ENCODE peak calls at places on chromosomes 12 and 14, in seven cellular contexts. One of them, this sample, is unnamed. For H3K36me3, the result is how much of the 10 kb centered on the place peaks cover.

GRCh38 chr12:90008277-90008676 is 299.6 kb upstream of the ATP2B1 start:
- DNase-seq in cardiac muscle cell: no peak
- DNase-seq in pancreas: no peak
- DNase-seq in CD4-positive, CD25-positive, alpha-beta regulatory T cell: no peak
- DNase-seq in MG63: no peak
- DNase-seq in PC-9: no peak
- DNase-seq in right lobe of liver: no peak
- DNase-seq in this sample: no peak

GRCh38 chr14:26595922-26596721 is 1.7 kb downstream of the NOVA1 start:
- DNase-seq in cardiac muscle cell: no peak
- DNase-seq in pancreas: no peak
- DNase-seq in CD4-positive, CD25-positive, alpha-beta regulatory T cell: no peak
- DNase-seq in MG63: no peak
- DNase-seq in PC-9: no peak
- DNase-seq in right lobe of liver: no peak
- DNase-seq in this sample: no peak

GRCh38 chr12:106919910-106920544 is 35.7 kb upstream of the TMEM263 start:
- DNase-seq in cardiac muscle cell: peak
- DNase-seq in pancreas: no peak
- DNase-seq in CD4-positive, CD25-positive, alpha-beta regulatory T cell: peak
- DNase-seq in MG63: no peak
- DNase-seq in PC-9: no peak
- DNase-seq in right lobe of liver: no peak
- DNase-seq in this sample: peak

GRCh38 chr14:49303952-49304516 is 282.1 kb downstream of the RPS29 start:
- DNase-seq in cardiac muscle cell: peak
- DNase-seq in pancreas: no peak
- DNase-seq in CD4-positive, CD25-positive, alpha-beta regulatory T cell: peak
- DNase-seq in MG63: peak
- DNase-seq in PC-9: peak
- DNase-seq in right lobe of liver: no peak
- DNase-seq in this sample: peak

GRCh38 chr14:92443167-92443566 is 70.4 kb upstream of the RIN3 start:
- DNase-seq in cardiac muscle cell: no peak
- DNase-seq in pancreas: no peak
- DNase-seq in CD4-positive, CD25-positive, alpha-beta regulatory T cell: no peak
- DNase-seq in MG63: no peak
- DNase-seq in PC-9: no peak
- DNase-seq in right lobe of liver: no peak
- DNase-seq in this sample: no peak

GRCh38 chr14:77320238-77320935 is at the start of gene POMT2:
- DNase-seq in cardiac muscle cell: peak
- DNase-seq in pancreas: peak
- DNase-seq in CD4-positive, CD25-positive, alpha-beta regulatory T cell: peak
- DNase-seq in MG63: peak
- DNase-seq in PC-9: peak
- DNase-seq in right lobe of liver: peak
- DNase-seq in this sample: peak

GRCh38 chr14:81618695-81619094 is 85.0 kb upstream of the SEL1L start:
- DNase-seq in cardiac muscle cell: no peak
- DNase-seq in pancreas: peak
- DNase-seq in CD4-positive, CD25-positive, alpha-beta regulatory T cell: no peak
- DNase-seq in MG63: no peak
- DNase-seq in PC-9: no peak
- DNase-seq in right lobe of liver: no peak
- DNase-seq in this sample: no peak

GRCh38 chr14:66074546-66074945 is 411.6 kb upstream of the CCDC196 start:
- DNase-seq in cardiac muscle cell: no peak
- DNase-seq in pancreas: no peak
- DNase-seq in CD4-positive, CD25-positive, alpha-beta regulatory T cell: no peak
- DNase-seq in MG63: no peak
- DNase-seq in PC-9: no peak
- DNase-seq in right lobe of liver: no peak
- DNase-seq in this sample: no peak

GRCh38 chr12:116650585-116650984 is 87.3 kb downstream of the SPRING1 start:
- DNase-seq in cardiac muscle cell: no peak
- DNase-seq in pancreas: no peak
- DNase-seq in CD4-positive, CD25-positive, alpha-beta regulatory T cell: no peak
- DNase-seq in MG63: no peak
- DNase-seq in PC-9: no peak
- DNase-seq in right lobe of liver: no peak
- DNase-seq in this sample: peak

GRCh38 chr14:52077261-52077984 is 8.6 kb upstream of the NID2 start:
- DNase-seq in cardiac muscle cell: no peak
- DNase-seq in pancreas: no peak
- DNase-seq in CD4-positive, CD25-positive, alpha-beta regulatory T cell: no peak
- DNase-seq in MG63: no peak
- DNase-seq in PC-9: no peak
- DNase-seq in right lobe of liver: no peak
- DNase-seq in this sample: peak

GRCh38 chr12:132488127-132489077 is 1.5 kb upstream of the FBRSL1 start:
- DNase-seq in cardiac muscle cell: no peak
- DNase-seq in pancreas: no peak
- DNase-seq in CD4-positive, CD25-positive, alpha-beta regulatory T cell: peak
- DNase-seq in MG63: no peak
- DNase-seq in PC-9: no peak
- DNase-seq in right lobe of liver: peak
- DNase-seq in this sample: no peak

GRCh38 chr12:108838194-108839010 is 19.0 kb downstream of the SSH1 start:
- DNase-seq in cardiac muscle cell: peak
- DNase-seq in pancreas: peak
- DNase-seq in CD4-positive, CD25-positive, alpha-beta regulatory T cell: peak
- DNase-seq in MG63: peak
- DNase-seq in PC-9: peak
- DNase-seq in right lobe of liver: peak
- DNase-seq in this sample: peak

GRCh38 chr14:91890291-91890749 is 23.0 kb upstream of the TC2N start:
- DNase-seq in cardiac muscle cell: no peak
- DNase-seq in pancreas: peak
- DNase-seq in CD4-positive, CD25-positive, alpha-beta regulatory T cell: no peak
- DNase-seq in MG63: no peak
- DNase-seq in PC-9: no peak
- DNase-seq in right lobe of liver: no peak
- DNase-seq in this sample: no peak

GRCh38 chr14:32560213-32560857 is 231.2 kb downstream of the AKAP6 start:
- DNase-seq in cardiac muscle cell: peak
- DNase-seq in pancreas: no peak
- DNase-seq in CD4-positive, CD25-positive, alpha-beta regulatory T cell: peak
- DNase-seq in MG63: peak
- DNase-seq in PC-9: peak
- DNase-seq in right lobe of liver: no peak
- DNase-seq in this sample: peak

GRCh38 chr12:17304503-17305347 is 698.8 kb upstream of the LMO3 start:
- DNase-seq in cardiac muscle cell: no peak
- DNase-seq in pancreas: no peak
- DNase-seq in CD4-positive, CD25-positive, alpha-beta regulatory T cell: no peak
- DNase-seq in MG63: no peak
- DNase-seq in PC-9: no peak
- DNase-seq in right lobe of liver: no peak
- DNase-seq in this sample: no peak

GRCh38 chr14:98633380-98633779 is 638.6 kb downstream of the BCL11B start:
- DNase-seq in cardiac muscle cell: peak
- DNase-seq in pancreas: peak
- DNase-seq in CD4-positive, CD25-positive, alpha-beta regulatory T cell: no peak
- DNase-seq in MG63: no peak
- DNase-seq in PC-9: no peak
- DNase-seq in right lobe of liver: no peak
- DNase-seq in this sample: no peak

DNA sequence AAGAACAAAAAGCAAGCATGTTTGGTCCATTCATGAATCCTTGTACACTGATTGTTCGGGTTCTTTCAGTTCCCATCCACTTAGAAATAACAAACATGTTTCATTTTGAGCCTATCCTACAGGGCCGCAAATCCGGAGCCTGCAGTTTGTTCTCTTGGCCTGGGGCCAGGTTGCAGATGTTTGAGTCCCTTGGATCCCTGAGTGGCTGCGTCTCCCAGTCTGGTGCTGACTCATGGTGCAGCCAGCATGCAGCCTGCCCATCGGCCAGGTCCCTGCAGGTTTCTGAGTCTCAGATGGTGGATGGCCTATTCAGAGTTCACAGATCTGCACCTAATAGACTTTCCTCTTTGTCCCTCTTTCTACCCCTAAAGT is 1.9 kb upstream of the DYNC1H1 start:
- DNase-seq in cardiac muscle cell: no peak
- DNase-seq in pancreas: peak
- DNase-seq in CD4-positive, CD25-positive, alpha-beta regulatory T cell: no peak
- DNase-seq in MG63: peak
- DNase-seq in PC-9: peak
- DNase-seq in right lobe of liver: no peak
- DNase-seq in this sample: peak
- H3K4me3 ChIP-seq in cardiac muscle cell: no peak
- H3K4me3 ChIP-seq in pancreas: no peak
- H3K4me3 ChIP-seq in CD4-positive, CD25-positive, alpha-beta regulatory T cell: no peak
- H3K4me3 ChIP-seq in MG63: no peak
- H3K4me3 ChIP-seq in PC-9: no peak
- H3K4me3 ChIP-seq in right lobe of liver: no peak
- H3K4me3 ChIP-seq in this sample: no peak

DNA sequence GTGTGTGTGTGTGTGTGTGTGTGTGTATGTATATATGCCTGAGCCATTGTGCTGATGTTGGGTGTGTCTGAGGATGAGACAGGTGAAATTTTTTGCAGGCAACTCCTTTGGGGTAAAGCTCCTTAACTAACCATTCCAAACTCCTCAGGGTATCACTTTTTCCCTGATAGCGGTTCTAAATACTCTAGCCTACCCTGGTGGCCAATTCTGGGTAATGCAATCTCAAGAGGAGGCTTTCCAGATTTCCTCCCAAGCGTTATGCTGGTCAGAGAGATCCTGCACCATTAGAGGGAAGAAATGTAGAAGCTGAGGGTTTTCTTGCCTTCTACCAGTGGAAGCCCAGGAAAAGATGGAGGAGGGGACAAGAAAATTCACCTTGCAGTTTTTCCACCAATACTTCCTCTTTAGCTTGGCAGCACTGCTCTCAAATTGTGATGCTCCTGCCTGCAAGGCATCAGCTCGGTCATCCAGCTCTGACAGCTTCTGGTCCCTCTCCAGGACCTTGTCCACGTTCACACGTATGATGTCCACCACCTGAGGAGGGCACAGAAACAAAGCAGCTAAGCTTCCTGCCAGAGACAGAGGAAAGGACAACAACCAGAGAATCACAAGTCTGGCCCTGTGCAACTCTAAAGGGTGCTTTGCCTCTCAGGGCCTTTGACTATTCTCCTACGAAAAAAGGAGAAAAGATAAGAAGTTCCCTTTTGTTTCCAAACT is 4.9 kb downstream of the VAMP1 start:
- DNase-seq in cardiac muscle cell: peak
- DNase-seq in pancreas: no peak
- DNase-seq in CD4-positive, CD25-positive, alpha-beta regulatory T cell: peak
- DNase-seq in MG63: no peak
- DNase-seq in PC-9: peak
- DNase-seq in right lobe of liver: no peak
- DNase-seq in this sample: peak
- H3K36me3 ChIP-seq in cardiac muscle cell: under half
- H3K36me3 ChIP-seq in pancreas: under half
- H3K36me3 ChIP-seq in CD4-positive, CD25-positive, alpha-beta regulatory T cell: under half
- H3K36me3 ChIP-seq in MG63: under half
- H3K36me3 ChIP-seq in PC-9: under half
- H3K36me3 ChIP-seq in right lobe of liver: half or more
- H3K36me3 ChIP-seq in this sample: under half

DNA sequence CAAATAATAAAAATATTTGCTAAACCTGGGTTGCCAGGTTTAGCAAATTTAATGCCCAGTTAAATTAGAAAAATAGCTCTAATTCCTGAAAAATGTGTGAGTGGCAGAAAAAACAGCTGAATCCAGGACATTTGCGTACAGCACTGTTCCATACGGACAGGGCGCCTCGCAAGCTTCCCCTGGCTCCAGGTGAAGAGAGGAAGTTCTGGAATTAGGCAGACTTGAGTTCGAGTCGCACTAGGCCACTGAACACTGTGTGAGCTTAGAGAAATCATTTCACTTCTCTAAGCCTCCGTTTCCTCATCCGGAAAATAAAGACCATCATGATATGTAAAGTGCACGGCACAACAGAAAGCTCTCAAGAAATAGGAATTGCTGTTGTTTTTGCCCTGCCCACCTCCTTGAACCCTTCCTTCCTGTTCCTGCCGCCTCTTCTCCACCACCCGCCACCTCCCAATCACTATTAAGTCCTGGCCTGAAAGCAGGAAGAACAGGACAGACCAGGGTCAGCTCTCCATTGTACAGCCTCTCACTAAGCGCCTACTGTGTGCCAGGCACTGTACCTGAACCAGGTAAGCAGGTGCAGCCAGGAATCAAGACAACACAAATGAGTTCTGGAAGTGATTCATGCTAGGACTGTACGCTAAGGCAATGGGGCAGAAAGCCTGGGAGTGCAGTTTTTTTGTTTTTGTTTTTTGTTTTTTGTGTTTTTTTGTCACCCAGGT is 763 bp upstream of the PHETA1 start:
- DNase-seq in cardiac muscle cell: no peak
- DNase-seq in pancreas: no peak
- DNase-seq in CD4-positive, CD25-positive, alpha-beta regulatory T cell: no peak
- DNase-seq in MG63: no peak
- DNase-seq in PC-9: no peak
- DNase-seq in right lobe of liver: no peak
- DNase-seq in this sample: no peak
- H3K4me3 ChIP-seq in cardiac muscle cell: peak
- H3K4me3 ChIP-seq in pancreas: peak
- H3K4me3 ChIP-seq in CD4-positive, CD25-positive, alpha-beta regulatory T cell: peak
- H3K4me3 ChIP-seq in MG63: peak
- H3K4me3 ChIP-seq in PC-9: peak
- H3K4me3 ChIP-seq in right lobe of liver: peak
- H3K4me3 ChIP-seq in this sample: peak

DNA sequence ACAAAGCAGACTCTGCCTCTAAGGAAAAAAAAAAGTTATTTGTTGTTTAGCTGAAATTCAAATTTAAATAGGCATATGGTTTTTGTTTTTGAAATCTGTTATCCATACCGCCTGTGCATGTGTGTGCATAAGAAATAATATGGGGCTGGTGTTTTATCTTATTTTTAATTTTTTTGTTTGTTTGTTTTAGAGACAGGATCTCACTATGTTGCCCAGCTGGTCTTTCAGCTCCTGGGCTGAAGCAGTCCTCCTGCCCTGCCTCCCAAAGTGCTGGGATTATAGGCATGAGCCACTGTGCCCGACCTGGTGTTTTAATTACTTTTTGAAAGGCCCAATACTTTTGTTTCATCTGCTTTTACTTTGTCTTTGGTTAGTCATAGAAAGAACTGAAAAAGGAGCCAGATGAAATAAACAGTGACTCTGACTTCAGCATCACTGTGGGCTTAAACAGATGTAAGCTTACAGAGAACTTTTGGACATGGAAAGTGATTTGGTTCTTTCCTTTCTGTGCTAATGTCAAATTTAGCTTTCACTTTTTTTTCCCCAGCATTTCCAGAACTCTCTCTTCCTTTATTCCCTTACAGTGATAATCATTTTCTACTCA is 37.2 kb downstream of the SUPT16H start:
- DNase-seq in cardiac muscle cell: no peak
- DNase-seq in pancreas: no peak
- DNase-seq in CD4-positive, CD25-positive, alpha-beta regulatory T cell: no peak
- DNase-seq in MG63: peak
- DNase-seq in PC-9: no peak
- DNase-seq in right lobe of liver: no peak
- DNase-seq in this sample: no peak
- H3K36me3 ChIP-seq in cardiac muscle cell: under half
- H3K36me3 ChIP-seq in pancreas: under half
- H3K36me3 ChIP-seq in CD4-positive, CD25-positive, alpha-beta regulatory T cell: under half
- H3K36me3 ChIP-seq in MG63: under half
- H3K36me3 ChIP-seq in PC-9: under half
- H3K36me3 ChIP-seq in right lobe of liver: under half
- H3K36me3 ChIP-seq in this sample: under half

This sample was measured in brain microvascular endothelial cell.